ENCODE peak calls at places on chromosome 5, in six cellular contexts. W is H9; R is nephron progenitor cell; E is iris pigment epithelial cell; G is activated CD8-positive, alpha-beta memory T cell treated with anti-CD3 and anti-CD28 coated beads for 4 hours; D is CD4-positive, CD25-positive, alpha-beta regulatory T cell. O is an unnamed sample.

GRCh38 chr5:176441921-176442323 is 6.3 kb upstream of the FAF2 start:
- DNase-seq in E (peak), D (no peak), R (no peak), W (no peak), G (no peak), O (no peak)

GRCh38 chr5:39158127-39158593 is 61.2 kb downstream of the FYB1 start:
- DNase-seq in W (no peak), E (peak), D (no peak), R (no peak), G (no peak), O (no peak)

GRCh38 chr5:75281716-75282465 is 45.2 kb upstream of the ANKRD31 start:
- DNase-seq in D (no peak), E (peak), R (no peak), G (no peak), W (no peak), O (no peak)

GRCh38 chr5:176870110-176870591 is 29.0 kb downstream of the HK3 start:
- DNase-seq in E (peak), G (no peak), W (peak), D (no peak), R (peak), O (no peak)

GRCh38 chr5:172618574-172619365 is 22.3 kb upstream of the NEURL1B start:
- DNase-seq in G (no peak), R (no peak), W (no peak), D (no peak), E (no peak), O (no peak)

GRCh38 chr5:142626056-142626455 is 59.8 kb downstream of the FGF1 start:
- DNase-seq in G (no peak), R (no peak), D (no peak), W (no peak), E (no peak), O (no peak)

GRCh38 chr5:132086277-132086794 is 12.7 kb downstream of the CSF2 start:
- DNase-seq in G (no peak), R (no peak), E (peak), D (no peak), W (no peak), O (no peak)

GRCh38 chr5:154568597-154568996 is 90.6 kb upstream of the HAND1 start:
- DNase-seq in E (no peak), G (no peak), W (no peak), R (no peak), D (no peak), O (no peak)

GRCh38 chr5:170342153-170342552 is 44.6 kb upstream of the LCP2 start:
- DNase-seq in G (no peak), W (no peak), R (no peak), D (no peak), E (no peak), O (no peak)

GRCh38 chr5:28862860-28863196 is 1824.4 kb upstream of the CDH9 start:
- DNase-seq in G (no peak), D (no peak), W (no peak), R (no peak), E (no peak), O (no peak)

GRCh38 chr5:32027717-32028321 is 146.3 kb downstream of the GOLPH3 start:
- DNase-seq in E (peak), W (peak), G (no peak), R (no peak), D (no peak), O (no peak)

GRCh38 chr5:112419050-112419595 is at the start of gene EPB41L4A:
- DNase-seq in E (no peak), W (no peak), G (no peak), D (no peak), R (peak), O (no peak)

GRCh38 chr5:139646912-139647391 is 1.2 kb upstream of the CXXC5 start:
- DNase-seq in E (no peak), D (no peak), G (no peak), W (no peak), R (peak), O (no peak)

GRCh38 chr5:128681764-128682664 is 144.0 kb upstream of the FBN2 start:
- DNase-seq in D (no peak), W (no peak), G (no peak), R (no peak), E (peak), O (no peak)

GRCh38 chr5:110297152-110297670 is 429.3 kb downstream of the TMEM232 start:
- DNase-seq in R (no peak), D (no peak), E (no peak), G (no peak), W (no peak), O (no peak)

O was measured in stimulated activated CD8-positive, alpha-beta memory T cell treated with anti-CD3 and anti-CD28 coated beads, Interleukin-15, amount 100 ng/mL, for 4 hours.